ENCODE peak calls at places on chromosomes 1 and 21, in four cellular contexts. One of them, this sample, is unnamed. For H3K4me1, the result is how much of the 10 kb centered on the place peaks cover.

GRCh38 chr1:236141447-236142357 is 637 bp upstream of the GPR137B start:
- DNase-seq in HepG2: no peak
- DNase-seq in lung: no peak
- DNase-seq in lower lobe of right lung: no peak
- DNase-seq in this sample: no peak

GRCh38 chr1:103267271-103267670 is 158.9 kb upstream of the COL11A1 start:
- DNase-seq in lower lobe of right lung: no peak
- DNase-seq in lung: no peak
- DNase-seq in HepG2: no peak
- DNase-seq in this sample: no peak

GRCh38 chr1:118963456-118964430 is 24.4 kb downstream of the TBX15 start:
- DNase-seq in lung: no peak
- DNase-seq in HepG2: peak
- DNase-seq in lower lobe of right lung: no peak
- DNase-seq in this sample: peak

GRCh38 chr1:153415850-153416570 is at the start of gene S100A7A:
- DNase-seq in HepG2: no peak
- DNase-seq in lower lobe of right lung: no peak
- DNase-seq in lung: no peak
- DNase-seq in this sample: no peak

GRCh38 chr1:53583903-53584210 is 124.7 kb downstream of the DMRTB1 start:
- DNase-seq in lung: no peak
- DNase-seq in HepG2: no peak
- DNase-seq in lower lobe of right lung: no peak
- DNase-seq in this sample: no peak

GRCh38 chr1:215241451-215241850 is 158.9 kb downstream of the KCNK2 start:
- DNase-seq in HepG2: no peak
- DNase-seq in lower lobe of right lung: no peak
- DNase-seq in lung: no peak
- DNase-seq in this sample: no peak

GRCh38 chr21:39612233-39613028 is at the start of gene B3GALT5:
- DNase-seq in lung: no peak
- DNase-seq in lower lobe of right lung: no peak
- DNase-seq in HepG2: no peak
- DNase-seq in this sample: no peak

GRCh38 chr1:23732363-23733224 is 10.7 kb upstream of the ELOA start:
- DNase-seq in HepG2: no peak
- DNase-seq in lower lobe of right lung: no peak
- DNase-seq in lung: no peak
- DNase-seq in this sample: no peak

GRCh38 chr21:17947546-17947945 is 128.4 kb upstream of the C21orf91 start:
- DNase-seq in lung: no peak
- DNase-seq in HepG2: no peak
- DNase-seq in lower lobe of right lung: no peak
- DNase-seq in this sample: no peak

GRCh38 chr1:181126871-181127587 is 38.5 kb downstream of the IER5 start:
- DNase-seq in HepG2: peak
- DNase-seq in lower lobe of right lung: peak
- DNase-seq in lung: no peak
- DNase-seq in this sample: peak

GRCh38 chr1:25889470-25889869 is 14.0 kb upstream of the PAQR7 start:
- DNase-seq in lower lobe of right lung: no peak
- DNase-seq in HepG2: no peak
- DNase-seq in lung: no peak
- DNase-seq in this sample: no peak

GRCh38 chr1:14138627-14139026 is 438.6 kb downstream of the PRDM2 start:
- DNase-seq in lower lobe of right lung: no peak
- DNase-seq in lung: no peak
- DNase-seq in HepG2: no peak
- DNase-seq in this sample: no peak

GRCh38 chr1:16430598-16430997 is 6.6 kb downstream of the SPATA21 start:
- DNase-seq in lung: no peak
- DNase-seq in lower lobe of right lung: no peak
- DNase-seq in HepG2: no peak
- DNase-seq in this sample: no peak

GRCh38 chr1:154953611-154954038 is 2.3 kb downstream of the PBXIP1 start:
- DNase-seq in lower lobe of right lung: no peak
- DNase-seq in HepG2: no peak
- DNase-seq in lung: no peak
- DNase-seq in this sample: no peak

GRCh38 chr1:58767143-58767542 is 16.7 kb downstream of the JUN start:
- DNase-seq in HepG2: no peak
- DNase-seq in lung: no peak
- DNase-seq in lower lobe of right lung: no peak
- DNase-seq in this sample: no peak

GRCh38 chr1:220956861-220957605 is 77.8 kb downstream of the HLX start:
- DNase-seq in lung: no peak
- DNase-seq in lower lobe of right lung: no peak
- DNase-seq in HepG2: no peak
- DNase-seq in this sample: no peak

GRCh38 chr21:43262427-43262826 is 93.6 kb downstream of the CRYAA start:
- DNase-seq in lung: no peak
- DNase-seq in HepG2: no peak
- DNase-seq in lower lobe of right lung: peak
- DNase-seq in this sample: no peak

GRCh38 chr1:162367073-162367472 is 9.6 kb downstream of the SPATA46 start:
- DNase-seq in HepG2: no peak
- DNase-seq in lung: no peak
- DNase-seq in lower lobe of right lung: no peak
- DNase-seq in this sample: no peak

GRCh38 chr21:19547951-19548635 is 1144.5 kb upstream of the TMPRSS15 start:
- DNase-seq in HepG2: no peak
- DNase-seq in lung: no peak
- DNase-seq in lower lobe of right lung: no peak
- DNase-seq in this sample: no peak

GRCh38 chr1:170168263-170168662 is 22.5 kb downstream of the NTMT2 start:
- DNase-seq in lower lobe of right lung: no peak
- DNase-seq in HepG2: no peak
- DNase-seq in lung: no peak
- DNase-seq in this sample: no peak

GRCh38 chr1:162458206-162458605 is 39.4 kb upstream of the UHMK1 start:
- DNase-seq in lower lobe of right lung: no peak
- DNase-seq in HepG2: no peak
- DNase-seq in lung: no peak
- DNase-seq in this sample: no peak

GRCh38 chr1:27570383-27570755 is 33.6 kb downstream of the AHDC1 start:
- DNase-seq in lung: no peak
- DNase-seq in HepG2: no peak
- DNase-seq in lower lobe of right lung: no peak
- DNase-seq in this sample: no peak

GRCh38 chr1:27571439-27572018 is 32.4 kb downstream of the AHDC1 start:
- DNase-seq in lower lobe of right lung: no peak
- DNase-seq in HepG2: peak
- DNase-seq in lung: no peak
- DNase-seq in this sample: no peak

GRCh38 chr1:27572679-27573426 is 31.1 kb downstream of the AHDC1 start:
- DNase-seq in HepG2: no peak
- DNase-seq in lower lobe of right lung: no peak
- DNase-seq in lung: no peak
- DNase-seq in this sample: no peak

GRCh38 chr1:27570823-27571222 is 33.1 kb downstream of the AHDC1 start:
- DNase-seq in lung: no peak
- DNase-seq in HepG2: peak
- DNase-seq in lower lobe of right lung: no peak
- DNase-seq in this sample: no peak

DNA sequence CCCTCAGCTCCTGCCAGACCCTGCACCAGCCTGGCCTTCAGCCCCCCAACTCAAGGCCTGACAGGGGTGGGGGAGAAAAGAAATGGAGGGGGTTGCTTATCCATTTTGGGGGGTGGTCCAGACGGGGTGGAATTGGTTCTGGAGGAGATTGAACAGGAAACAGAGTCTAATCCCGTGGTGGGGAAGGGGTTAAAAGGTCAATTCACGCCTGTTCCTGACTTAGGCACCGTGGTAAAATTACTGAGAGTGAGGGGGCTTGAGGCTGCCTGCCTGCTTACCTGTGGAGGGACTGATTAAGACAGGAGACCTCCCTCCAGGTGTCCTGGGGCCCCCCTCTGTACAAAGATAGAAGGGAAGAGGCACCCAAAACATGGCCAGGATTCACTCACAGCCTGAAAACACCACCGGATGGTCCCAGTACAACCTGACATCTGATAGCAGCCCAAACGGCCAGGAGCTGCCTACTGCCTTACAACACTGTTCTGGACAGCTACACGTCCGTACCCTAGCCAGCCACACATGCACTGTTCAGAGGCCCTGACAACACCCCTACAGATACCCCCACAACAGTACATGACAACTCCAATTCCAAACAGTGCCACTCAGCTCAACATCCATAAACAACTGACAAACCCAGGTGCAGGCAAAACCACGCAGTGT is 31.8 kb downstream of the AHDC1 start:
- DNase-seq in lower lobe of right lung: no peak
- DNase-seq in lung: no peak
- DNase-seq in HepG2: no peak
- DNase-seq in this sample: no peak
- H3K4me1 ChIP-seq in lower lobe of right lung: half or more
- H3K4me1 ChIP-seq in lung: under half
- H3K4me1 ChIP-seq in HepG2: half or more
- H3K4me1 ChIP-seq in this sample: under half

GRCh38 chr1:77504986-77505385 is 177.5 kb downstream of the ZZZ3 start:
- DNase-seq in lower lobe of right lung: no peak
- DNase-seq in HepG2: no peak
- DNase-seq in lung: no peak
- DNase-seq in this sample: no peak
- H3K27ac ChIP-seq in lower lobe of right lung: no peak
- H3K27ac ChIP-seq in HepG2: no peak
- H3K27ac ChIP-seq in lung: no peak
- H3K27ac ChIP-seq in this sample: no peak

GRCh38 chr1:82777240-82777639 is 976.5 kb downstream of the ADGRL2 start:
- DNase-seq in lower lobe of right lung: no peak
- DNase-seq in HepG2: no peak
- DNase-seq in lung: no peak
- DNase-seq in this sample: no peak

GRCh38 chr1:82782599-82782998 is 981.9 kb downstream of the ADGRL2 start:
- DNase-seq in lower lobe of right lung: no peak
- DNase-seq in lung: no peak
- DNase-seq in HepG2: no peak
- DNase-seq in this sample: no peak

GRCh38 chr1:82783025-82783424 is 982.3 kb downstream of the ADGRL2 start:
- DNase-seq in lower lobe of right lung: no peak
- DNase-seq in HepG2: no peak
- DNase-seq in lung: no peak
- DNase-seq in this sample: no peak

GRCh38 chr1:82775402-82776000 is 974.8 kb downstream of the ADGRL2 start:
- DNase-seq in lung: peak
- DNase-seq in HepG2: peak
- DNase-seq in lower lobe of right lung: peak
- DNase-seq in this sample: no peak

DNA sequence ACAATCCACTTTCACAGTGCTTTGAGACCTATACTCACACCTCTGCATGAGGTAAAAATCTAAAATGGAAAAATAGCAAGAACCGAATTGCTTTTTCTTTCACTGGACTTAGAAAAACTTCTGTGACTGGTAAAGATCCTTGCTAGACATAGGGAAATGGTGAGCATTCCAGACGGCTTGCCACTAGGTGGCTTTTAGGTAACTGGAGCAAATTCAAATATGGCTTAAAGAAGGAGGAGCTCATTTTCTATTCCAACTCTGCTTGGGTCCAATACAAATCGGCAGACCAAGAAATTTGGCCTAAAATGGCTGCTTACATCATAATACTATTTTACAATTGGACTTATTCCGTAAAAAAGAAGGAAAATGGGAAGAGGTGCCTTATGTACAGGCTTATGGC is 977.9 kb downstream of the ADGRL2 start:
- DNase-seq in lower lobe of right lung: no peak
- DNase-seq in lung: no peak
- DNase-seq in HepG2: no peak
- DNase-seq in this sample: no peak
- TF ChIP-seq CTCF in lower lobe of right lung: no peak
- TF ChIP-seq CTCF in lung: no peak
- TF ChIP-seq CTCF in HepG2: no peak
- TF ChIP-seq CTCF in this sample: peak

GRCh38 chr1:167233373-167233772 is 12.7 kb downstream of the POU2F1 start:
- DNase-seq in lung: no peak
- DNase-seq in lower lobe of right lung: no peak
- DNase-seq in HepG2: no peak
- DNase-seq in this sample: no peak
- H3K4me1 ChIP-seq in lung: under half
- H3K4me1 ChIP-seq in lower lobe of right lung: under half
- H3K4me1 ChIP-seq in HepG2: under half
- H3K4me1 ChIP-seq in this sample: under half

This sample was measured in right lobe of liver.